ENCODE peak calls at places on chromosomes 3 and 15, in five cellular contexts. One of them, this sample, is unnamed.
A peak's percentile ranks its signal among the peaks of the same experiment; 100 is the strongest.

GRCh38 chr3:154885016-154885415 is 195.1 kb upstream of the MME start:
- DNase-seq in ovary: no peak
- DNase-seq in foreskin keratinocyte: no peak
- DNase-seq in pancreas: no peak
- DNase-seq in CD8-positive, alpha-beta memory T cell: no peak
- DNase-seq in this sample: no peak

GRCh38 chr15:66956672-66957540 is 108.5 kb upstream of the SMAD3 start:
- DNase-seq in ovary: no peak
- DNase-seq in foreskin keratinocyte: peak; percentile 69
- DNase-seq in pancreas: no peak
- DNase-seq in CD8-positive, alpha-beta memory T cell: no peak
- DNase-seq in this sample: no peak

GRCh38 chr3:34176723-34177122 is 378.3 kb downstream of the PDCD6IP start:
- DNase-seq in ovary: no peak
- DNase-seq in foreskin keratinocyte: no peak
- DNase-seq in pancreas: no peak
- DNase-seq in CD8-positive, alpha-beta memory T cell: no peak
- DNase-seq in this sample: no peak

GRCh38 chr3:11459147-11459837 is 184.4 kb downstream of the VGLL4 start:
- DNase-seq in ovary: no peak
- DNase-seq in foreskin keratinocyte: no peak
- DNase-seq in pancreas: no peak
- DNase-seq in CD8-positive, alpha-beta memory T cell: no peak
- DNase-seq in this sample: no peak

GRCh38 chr3:26613999-26614398 is 8.6 kb upstream of the LRRC3B start:
- DNase-seq in ovary: no peak
- DNase-seq in foreskin keratinocyte: no peak
- DNase-seq in pancreas: no peak
- DNase-seq in CD8-positive, alpha-beta memory T cell: no peak
- DNase-seq in this sample: no peak

GRCh38 chr15:78873796-78874761 is 1.4 kb downstream of the MORF4L1 start:
- DNase-seq in ovary: no peak
- DNase-seq in foreskin keratinocyte: no peak
- DNase-seq in pancreas: no peak
- DNase-seq in CD8-positive, alpha-beta memory T cell: peak; percentile 32
- DNase-seq in this sample: no peak

GRCh38 chr3:128878556-128879124 is 780 bp upstream of the ACAD9 start:
- DNase-seq in ovary: no peak
- DNase-seq in foreskin keratinocyte: peak; percentile 44
- DNase-seq in pancreas: no peak
- DNase-seq in CD8-positive, alpha-beta memory T cell: peak; percentile 1
- DNase-seq in this sample: peak; percentile 2

GRCh38 chr3:58260733-58261132 is 23.1 kb downstream of the ABHD6 start:
- DNase-seq in ovary: no peak
- DNase-seq in foreskin keratinocyte: no peak
- DNase-seq in pancreas: no peak
- DNase-seq in CD8-positive, alpha-beta memory T cell: no peak
- DNase-seq in this sample: no peak

GRCh38 chr15:59746777-59747176 is 57.7 kb upstream of the BNIP2 start:
- DNase-seq in ovary: no peak
- DNase-seq in foreskin keratinocyte: no peak
- DNase-seq in pancreas: no peak
- DNase-seq in CD8-positive, alpha-beta memory T cell: no peak
- DNase-seq in this sample: no peak

GRCh38 chr3:97841956-97842355 is 20.1 kb downstream of the CRYBG3 start:
- DNase-seq in ovary: no peak
- DNase-seq in foreskin keratinocyte: no peak
- DNase-seq in pancreas: no peak
- DNase-seq in CD8-positive, alpha-beta memory T cell: no peak
- DNase-seq in this sample: no peak

GRCh38 chr15:88779944-88780343 is 23.3 kb upstream of the ACAN start:
- DNase-seq in ovary: no peak
- DNase-seq in foreskin keratinocyte: no peak
- DNase-seq in pancreas: no peak
- DNase-seq in CD8-positive, alpha-beta memory T cell: no peak
- DNase-seq in this sample: no peak

GRCh38 chr15:31279221-31280036 is 47.2 kb upstream of the KLF13 start:
- DNase-seq in ovary: no peak
- DNase-seq in foreskin keratinocyte: no peak
- DNase-seq in pancreas: no peak
- DNase-seq in CD8-positive, alpha-beta memory T cell: no peak
- DNase-seq in this sample: no peak

GRCh38 chr3:157785071-157785826 is 282.0 kb upstream of the VEPH1 start:
- DNase-seq in ovary: no peak
- DNase-seq in foreskin keratinocyte: peak; percentile 32
- DNase-seq in pancreas: no peak
- DNase-seq in CD8-positive, alpha-beta memory T cell: no peak
- DNase-seq in this sample: peak; percentile 45

GRCh38 chr3:156216852-156217251 is 96.5 kb downstream of the KCNAB1 start:
- DNase-seq in ovary: no peak
- DNase-seq in foreskin keratinocyte: no peak
- DNase-seq in pancreas: no peak
- DNase-seq in CD8-positive, alpha-beta memory T cell: no peak
- DNase-seq in this sample: no peak

GRCh38 chr15:99925661-99926461 is 192.6 kb upstream of the LYSMD4 start:
- DNase-seq in ovary: peak; percentile 73
- DNase-seq in foreskin keratinocyte: peak; percentile 53
- DNase-seq in pancreas: peak; percentile 80
- DNase-seq in CD8-positive, alpha-beta memory T cell: peak; percentile 76
- DNase-seq in this sample: peak; percentile 24

GRCh38 chr3:144127700-144128099 is 156.1 kb downstream of the DIPK2A start:
- DNase-seq in ovary: no peak
- DNase-seq in foreskin keratinocyte: peak; percentile 54
- DNase-seq in pancreas: no peak
- DNase-seq in CD8-positive, alpha-beta memory T cell: no peak
- DNase-seq in this sample: no peak

GRCh38 chr3:103052236-103052830 is 617.5 kb downstream of the ZPLD1 start:
- DNase-seq in ovary: no peak
- DNase-seq in foreskin keratinocyte: no peak
- DNase-seq in pancreas: peak; percentile 17
- DNase-seq in CD8-positive, alpha-beta memory T cell: no peak
- DNase-seq in this sample: no peak

GRCh38 chr3:113035387-113035982 is 44.7 kb downstream of the GTPBP8 start:
- DNase-seq in ovary: no peak
- DNase-seq in foreskin keratinocyte: no peak
- DNase-seq in pancreas: no peak
- DNase-seq in CD8-positive, alpha-beta memory T cell: peak; percentile 1
- DNase-seq in this sample: no peak

GRCh38 chr3:134348524-134348923 is 25.7 kb downstream of the AMOTL2 start:
- DNase-seq in ovary: no peak
- DNase-seq in foreskin keratinocyte: no peak
- DNase-seq in pancreas: peak; percentile 65
- DNase-seq in CD8-positive, alpha-beta memory T cell: no peak
- DNase-seq in this sample: no peak

GRCh38 chr3:194690501-194691372 is 5.1 kb downstream of the FAM43A start:
- DNase-seq in ovary: no peak
- DNase-seq in foreskin keratinocyte: no peak
- DNase-seq in pancreas: no peak
- DNase-seq in CD8-positive, alpha-beta memory T cell: no peak
- DNase-seq in this sample: no peak

DNA sequence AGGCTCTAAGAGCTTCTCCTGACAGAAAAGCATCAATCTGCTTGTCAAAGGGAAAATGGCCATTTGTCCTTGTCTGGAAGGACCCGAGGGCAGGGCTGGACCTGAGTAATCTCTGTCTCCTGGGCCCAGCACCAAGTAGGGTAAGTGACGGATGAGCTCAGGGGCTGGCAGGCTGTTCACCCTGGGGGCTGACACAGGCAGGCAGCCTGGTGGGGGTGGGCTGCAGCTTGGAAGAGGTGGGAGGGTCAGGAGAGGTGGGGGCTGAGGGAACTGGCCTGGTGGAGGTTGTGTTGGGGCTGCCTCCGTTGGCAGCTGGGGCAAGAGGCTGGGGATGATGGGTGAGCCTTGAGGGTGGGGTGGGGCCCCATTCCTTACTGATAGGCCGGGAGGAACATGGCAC is 42.3 kb upstream of the ADPGK start:
- DNase-seq in ovary: no peak
- DNase-seq in foreskin keratinocyte: no peak
- DNase-seq in pancreas: no peak
- DNase-seq in CD8-positive, alpha-beta memory T cell: no peak
- DNase-seq in this sample: no peak
- H3K27ac ChIP-seq in ovary: no peak overlapping the region
- H3K27ac ChIP-seq in foreskin keratinocyte: no peak overlapping the region
- H3K27ac ChIP-seq in pancreas: no peak overlapping the region
- H3K27ac ChIP-seq in CD8-positive, alpha-beta memory T cell: no peak overlapping the region
- H3K27ac ChIP-seq in this sample: no peak overlapping the region

GRCh38 chr15:69302929-69303328 is 4.2 kb downstream of the PAQR5 start:
- DNase-seq in ovary: no peak
- DNase-seq in foreskin keratinocyte: no peak
- DNase-seq in pancreas: no peak
- DNase-seq in CD8-positive, alpha-beta memory T cell: no peak
- DNase-seq in this sample: no peak
- H3K27ac ChIP-seq in ovary: no peak overlapping the region
- H3K27ac ChIP-seq in foreskin keratinocyte: no peak overlapping the region
- H3K27ac ChIP-seq in pancreas: no peak overlapping the region
- H3K27ac ChIP-seq in CD8-positive, alpha-beta memory T cell: no peak overlapping the region
- H3K27ac ChIP-seq in this sample: no peak overlapping the region

GRCh38 chr3:5136619-5137429 is 14.7 kb downstream of the ARL8B start:
- DNase-seq in ovary: no peak
- DNase-seq in foreskin keratinocyte: peak; percentile 58
- DNase-seq in pancreas: no peak
- DNase-seq in CD8-positive, alpha-beta memory T cell: no peak
- DNase-seq in this sample: no peak

GRCh38 chr3:5136211-5136610 is 14.1 kb downstream of the ARL8B start:
- DNase-seq in ovary: no peak
- DNase-seq in foreskin keratinocyte: no peak
- DNase-seq in pancreas: no peak
- DNase-seq in CD8-positive, alpha-beta memory T cell: no peak
- DNase-seq in this sample: no peak

GRCh38 chr3:5141760-5142159 is 19.7 kb downstream of the ARL8B start:
- DNase-seq in ovary: no peak
- DNase-seq in foreskin keratinocyte: no peak
- DNase-seq in pancreas: no peak
- DNase-seq in CD8-positive, alpha-beta memory T cell: no peak
- DNase-seq in this sample: no peak

GRCh38 chr3:5140230-5140621 is 18.1 kb downstream of the ARL8B start:
- DNase-seq in ovary: no peak
- DNase-seq in foreskin keratinocyte: no peak
- DNase-seq in pancreas: no peak
- DNase-seq in CD8-positive, alpha-beta memory T cell: no peak
- DNase-seq in this sample: no peak

GRCh38 chr3:5138214-5138981 is 16.3 kb downstream of the ARL8B start:
- DNase-seq in ovary: no peak
- DNase-seq in foreskin keratinocyte: no peak
- DNase-seq in pancreas: no peak
- DNase-seq in CD8-positive, alpha-beta memory T cell: no peak
- DNase-seq in this sample: no peak
- H3K27ac ChIP-seq in ovary: no peak overlapping the region
- H3K27ac ChIP-seq in foreskin keratinocyte: no peak overlapping the region
- H3K27ac ChIP-seq in pancreas: no peak overlapping the region
- H3K27ac ChIP-seq in CD8-positive, alpha-beta memory T cell: no peak overlapping the region
- H3K27ac ChIP-seq in this sample: peak overlapping the region; percentile 78

DNA sequence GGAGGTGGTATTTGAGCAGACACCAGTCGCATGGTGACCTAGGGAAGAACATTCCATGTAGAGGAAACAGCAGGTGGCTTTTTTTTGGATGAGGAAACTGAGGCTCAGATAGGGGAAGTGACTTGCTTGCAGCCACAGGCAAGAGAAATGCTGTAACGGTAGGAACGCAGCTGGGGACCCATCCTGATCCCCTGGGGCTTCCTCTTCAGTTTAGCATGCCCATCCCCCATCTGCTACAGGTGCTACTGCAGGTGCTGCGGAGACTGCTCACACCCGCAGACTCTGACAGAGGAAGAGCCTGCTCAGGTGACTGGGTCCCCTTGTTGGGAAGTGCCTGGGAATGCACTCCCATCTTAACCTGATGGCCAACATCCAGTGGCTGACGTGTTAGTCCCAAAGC is 55.4 kb upstream of the SEC13 start:
- DNase-seq in ovary: no peak
- DNase-seq in foreskin keratinocyte: no peak
- DNase-seq in pancreas: no peak
- DNase-seq in CD8-positive, alpha-beta memory T cell: no peak
- DNase-seq in this sample: no peak
- H3K27ac ChIP-seq in ovary: no peak overlapping the region
- H3K27ac ChIP-seq in foreskin keratinocyte: no peak overlapping the region
- H3K27ac ChIP-seq in pancreas: no peak overlapping the region
- H3K27ac ChIP-seq in CD8-positive, alpha-beta memory T cell: no peak overlapping the region
- H3K27ac ChIP-seq in this sample: no peak overlapping the region

GRCh38 chr3:16369885-16370284 is 104.9 kb downstream of the OXNAD1 start:
- DNase-seq in ovary: no peak
- DNase-seq in foreskin keratinocyte: no peak
- DNase-seq in pancreas: no peak
- DNase-seq in CD8-positive, alpha-beta memory T cell: no peak
- DNase-seq in this sample: no peak
- H3K27ac ChIP-seq in ovary: no peak overlapping the region
- H3K27ac ChIP-seq in foreskin keratinocyte: peak overlapping the region; percentile 87
- H3K27ac ChIP-seq in pancreas: no peak overlapping the region
- H3K27ac ChIP-seq in CD8-positive, alpha-beta memory T cell: no peak overlapping the region
- H3K27ac ChIP-seq in this sample: no peak overlapping the region

DNA sequence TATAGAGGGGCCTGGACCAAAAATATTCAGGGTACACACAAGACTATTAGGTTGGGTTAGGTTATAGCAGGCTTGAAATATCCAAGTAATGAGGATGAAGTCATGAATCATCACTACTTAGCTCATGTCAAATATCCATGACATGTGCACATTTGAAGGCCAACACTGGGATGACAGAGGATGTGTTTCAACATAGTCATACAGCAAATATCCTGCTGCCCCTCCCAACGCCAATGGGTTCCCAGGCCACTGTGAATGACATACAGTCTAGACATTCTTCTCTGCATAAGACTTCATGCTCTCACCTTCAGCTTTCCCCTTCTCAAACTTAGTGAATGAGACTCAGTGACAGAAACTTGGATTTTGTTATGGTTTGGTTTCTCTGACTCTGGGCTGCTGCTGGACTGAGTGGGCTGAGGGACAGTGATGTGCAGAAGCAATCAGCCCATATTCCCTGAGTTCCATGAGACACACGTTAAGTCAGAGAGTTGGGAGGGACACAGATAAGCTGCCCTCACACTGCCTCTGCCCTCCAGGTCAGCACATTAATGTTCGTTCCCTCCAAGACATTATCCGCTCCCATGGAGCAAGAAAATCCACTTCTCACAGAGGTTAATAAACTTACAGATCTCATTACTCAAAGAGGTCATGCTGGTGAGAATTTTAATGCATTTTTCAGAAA is 15.4 kb downstream of the HOMER2 start:
- DNase-seq in ovary: no peak
- DNase-seq in foreskin keratinocyte: peak; percentile 64
- DNase-seq in pancreas: no peak
- DNase-seq in CD8-positive, alpha-beta memory T cell: no peak
- DNase-seq in this sample: peak; percentile 92
- H3K27ac ChIP-seq in ovary: no peak overlapping the region
- H3K27ac ChIP-seq in foreskin keratinocyte: no peak overlapping the region
- H3K27ac ChIP-seq in pancreas: peak overlapping the region; percentile 16
- H3K27ac ChIP-seq in CD8-positive, alpha-beta memory T cell: no peak overlapping the region
- H3K27ac ChIP-seq in this sample: peak overlapping the region; percentile 52

GRCh38 chr3:172666873-172667694 is 43.8 kb downstream of the NCEH1 start:
- DNase-seq in ovary: peak; percentile 71
- DNase-seq in foreskin keratinocyte: no peak
- DNase-seq in pancreas: peak; percentile 75
- DNase-seq in CD8-positive, alpha-beta memory T cell: peak; percentile 71
- DNase-seq in this sample: no peak
- H3K27ac ChIP-seq in ovary: no peak overlapping the region
- H3K27ac ChIP-seq in foreskin keratinocyte: no peak overlapping the region
- H3K27ac ChIP-seq in pancreas: no peak overlapping the region
- H3K27ac ChIP-seq in CD8-positive, alpha-beta memory T cell: no peak overlapping the region
- H3K27ac ChIP-seq in this sample: no peak overlapping the region

This sample was measured in epithelial cell of prostate.